ENCODE peak calls at places on chromosomes 1 and 21, in seven cellular contexts. V is IMR-90, G is heart right ventricle, F is fibroblast of lung, M is heart left ventricle, L is A549, D is ovary. R is an unnamed sample.

GRCh38 chr1:89791064-89791721 is 29.6 kb upstream of the LRRC8D start:
- DNase-seq in V (no peak), G (no peak), F (no peak), M (no peak), L (no peak), D (no peak), R (no peak)

GRCh38 chr1:93753766-93754763 is 72.4 kb upstream of the BCAR3 start:
- DNase-seq in V (peak), G (no peak), F (peak), M (no peak), L (peak), D (no peak), R (no peak)

GRCh38 chr1:24486296-24487065 is 16.2 kb upstream of the RCAN3 start:
- DNase-seq in V (no peak), G (no peak), F (no peak), M (no peak), L (no peak), D (no peak), R (no peak)

GRCh38 chr1:64986903-64987871 is 20.8 kb upstream of the JAK1 start:
- DNase-seq in V (peak), G (no peak), F (no peak), M (no peak), L (no peak), D (no peak), R (no peak)

GRCh38 chr1:211345719-211346118 is 19.1 kb downstream of the TRAF5 start:
- DNase-seq in V (peak), G (no peak), F (peak), M (no peak), L (no peak), D (no peak), R (no peak)

GRCh38 chr1:12528021-12528852 is 89.8 kb downstream of the DHRS3 start:
- DNase-seq in V (peak), G (no peak), F (peak), M (no peak), L (peak), D (peak), R (no peak)

GRCh38 chr1:50977575-50978143 is 7.6 kb downstream of the CDKN2C start:
- DNase-seq in V (peak), G (peak), F (peak), M (peak), L (no peak), D (peak), R (peak)

GRCh38 chr1:77632216-77632615 is 50.2 kb downstream of the ZZZ3 start:
- DNase-seq in V (no peak), G (no peak), F (no peak), M (no peak), L (no peak), D (no peak), R (no peak)

GRCh38 chr1:88998716-88999115 is 6.3 kb upstream of the KYAT3 start:
- DNase-seq in V (peak), G (peak), F (peak), M (no peak), L (peak), D (no peak), R (no peak)

GRCh38 chr1:36591278-36591677 is 108.6 kb upstream of the CSF3R start:
- DNase-seq in V (no peak), G (no peak), F (no peak), M (no peak), L (no peak), D (no peak), R (no peak)

GRCh38 chr21:46099476-46099875 is 1.6 kb downstream of the COL6A2 start:
- DNase-seq in V (peak), G (peak), F (no peak), M (peak), L (no peak), D (peak), R (no peak)

GRCh38 chr1:56977910-56978309 is 12.1 kb upstream of the C8B start:
- DNase-seq in V (no peak), G (no peak), F (no peak), M (no peak), L (no peak), D (no peak), R (no peak)

GRCh38 chr21:46471514-46471913 is 12.8 kb downstream of the DIP2A start:
- DNase-seq in V (no peak), G (no peak), F (no peak), M (no peak), L (no peak), D (no peak), R (no peak)

GRCh38 chr21:45427331-45428271 is 22.6 kb downstream of the COL18A1 start:
- DNase-seq in V (peak), G (no peak), F (peak), M (no peak), L (peak), D (peak), R (peak)

GRCh38 chr1:153567621-153568366 is 2.1 kb upstream of the S100A2 start:
- DNase-seq in V (peak), G (no peak), F (peak), M (no peak), L (peak), D (no peak), R (no peak)

GRCh38 chr1:153791856-153792253 is 16.6 kb downstream of the SLC27A3 start:
- DNase-seq in V (peak), G (no peak), F (peak), M (no peak), L (no peak), D (no peak), R (peak)

GRCh38 chr21:17602874-17603273 is 9.8 kb downstream of the BTG3 start:
- DNase-seq in V (peak), G (no peak), F (peak), M (no peak), L (no peak), D (no peak), R (no peak)

GRCh38 chr1:196732526-196732925 is 42.1 kb upstream of the CFHR3 start:
- DNase-seq in V (no peak), G (no peak), F (no peak), M (no peak), L (no peak), D (no peak), R (no peak)
- TF ChIP-seq CTCF in V (peak), G (no peak), F (no peak), M (no peak), L (no peak), D (no peak), R (no peak)

GRCh38 chr1:20663969-20664715 is 3.0 kb upstream of the DDOST start:
- DNase-seq in V (no peak), G (no peak), F (no peak), M (no peak), L (no peak), D (no peak), R (no peak)
- TF ChIP-seq CTCF in V (no peak), G (no peak), F (no peak), M (no peak), L (no peak), D (no peak), R (no peak)

DNA sequence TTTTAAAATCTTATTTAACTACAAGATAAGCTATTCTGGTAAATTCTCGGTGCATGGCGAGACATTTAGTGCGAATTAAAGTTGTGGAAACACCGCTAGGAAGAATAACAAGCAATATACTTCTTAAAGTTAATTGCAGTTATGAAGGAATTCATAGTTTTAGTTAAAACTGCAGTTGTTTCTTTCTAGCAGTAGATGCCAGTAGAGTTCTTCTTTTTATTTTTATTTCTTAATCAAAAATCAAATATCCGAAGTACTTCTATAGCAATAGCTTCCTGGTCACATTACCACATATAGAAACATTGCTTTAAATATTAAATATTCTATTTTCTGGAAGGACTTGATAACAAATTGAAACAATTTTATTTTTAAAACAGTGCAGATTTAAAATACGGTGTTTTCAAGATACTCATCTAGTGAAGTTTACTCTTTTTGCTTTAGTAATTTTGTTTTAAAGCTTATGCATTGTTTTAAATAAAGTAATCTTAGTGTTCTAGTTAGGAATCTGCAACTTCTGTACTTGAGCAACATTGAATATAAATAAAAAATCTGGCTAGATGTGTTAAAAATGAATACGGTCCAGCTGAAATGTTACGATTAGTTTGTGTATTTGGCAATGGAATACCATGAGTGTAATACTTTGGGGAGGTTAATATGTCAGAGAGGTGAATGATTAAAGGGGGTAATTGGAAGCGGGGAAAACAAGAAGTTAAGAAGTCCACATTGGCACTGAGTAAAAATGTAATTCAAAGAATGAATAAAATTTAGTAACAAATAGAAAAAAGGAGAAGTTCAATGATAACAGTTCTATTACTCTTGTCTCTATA is 2.7 kb upstream of the PRKACB start:
- DNase-seq in V (peak), G (no peak), F (no peak), M (no peak), L (no peak), D (no peak), R (no peak)
- TF ChIP-seq CTCF in V (peak), G (peak), F (no peak), M (peak), L (peak), D (peak), R (peak)

DNA sequence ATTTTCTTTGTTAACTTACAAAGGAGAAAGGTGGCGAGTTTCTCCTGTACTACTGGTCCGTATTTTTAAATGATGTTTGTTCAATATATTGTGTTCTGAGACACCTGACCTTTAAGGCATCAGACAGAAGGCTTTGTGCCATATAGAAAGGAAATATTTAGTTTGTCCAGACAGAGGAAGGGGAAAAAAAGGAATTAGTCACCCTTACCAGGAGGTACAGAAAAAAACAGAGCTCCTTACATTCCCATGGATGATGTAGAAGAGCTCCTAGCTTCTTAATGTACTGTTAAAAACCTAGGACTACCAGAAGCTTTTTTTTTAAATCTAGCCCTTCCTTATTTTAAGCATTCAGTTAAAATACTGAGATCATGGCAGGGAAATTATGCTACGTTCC is 12.4 kb upstream of the PODN start:
- DNase-seq in V (peak), G (no peak), F (peak), M (no peak), L (no peak), D (no peak), R (no peak)
- TF ChIP-seq CTCF in V (no peak), G (no peak), F (no peak), M (no peak), L (no peak), D (no peak), R (no peak)

DNA sequence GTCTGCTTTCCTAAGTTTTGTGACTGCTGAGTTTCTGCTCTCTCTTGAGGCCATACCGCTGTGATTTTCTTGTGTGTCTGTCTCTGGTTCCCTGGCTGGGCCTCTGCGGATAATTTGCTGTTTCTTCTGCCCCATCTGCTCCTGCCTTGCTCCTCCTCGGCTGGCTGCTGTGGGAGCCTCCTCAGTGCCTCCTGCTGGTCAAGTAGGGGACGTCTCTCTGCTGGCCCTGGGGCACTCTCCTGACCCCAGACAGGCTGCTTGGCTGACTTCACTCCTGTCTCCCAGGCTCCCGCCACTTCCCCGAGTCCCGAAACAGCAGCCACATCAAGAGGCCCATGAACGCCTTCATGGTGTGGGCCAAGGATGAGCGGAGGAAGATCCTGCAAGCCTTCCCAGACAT is 28.5 kb downstream of the ETNK2 start:
- DNase-seq in V (peak), G (no peak), F (no peak), M (no peak), L (no peak), D (no peak), R (no peak)
- TF ChIP-seq CTCF in V (peak), G (peak), F (peak), M (peak), L (peak), D (no peak), R (no peak)

DNA sequence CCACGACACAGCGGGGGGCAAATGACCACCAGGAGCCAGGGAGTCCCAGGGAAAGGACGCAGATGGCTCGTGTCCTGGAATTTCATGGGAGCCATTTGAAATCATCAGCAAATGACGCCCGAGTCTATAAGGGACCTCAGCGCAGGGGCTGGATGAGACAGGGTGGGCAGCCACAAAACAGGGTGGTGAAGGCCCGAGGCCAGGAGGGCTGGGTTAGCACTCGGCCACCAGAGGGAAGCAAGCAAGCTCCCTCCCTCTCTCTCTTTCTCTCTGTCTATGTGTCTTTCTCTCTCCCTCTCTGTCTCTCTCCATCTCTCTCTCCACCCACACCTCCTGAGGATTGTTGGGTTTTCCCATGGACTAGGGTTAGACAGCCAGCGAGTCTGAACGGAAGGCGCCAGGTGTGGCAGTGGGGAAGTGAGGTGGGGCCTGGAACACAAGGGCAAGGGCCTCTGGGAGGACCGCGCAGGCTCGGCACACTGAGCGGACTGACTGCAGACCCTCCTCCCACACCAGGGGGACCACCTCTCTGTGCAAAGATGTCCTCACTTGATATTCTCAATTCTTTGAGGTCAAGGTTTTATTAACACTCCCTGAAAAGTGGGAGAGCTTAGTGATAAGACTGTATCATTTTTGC is 73.8 kb upstream of the TMPRSS2 start:
- DNase-seq in V (no peak), G (no peak), F (no peak), M (no peak), L (no peak), D (no peak), R (no peak)
- TF ChIP-seq CTCF in V (no peak), G (no peak), F (no peak), M (no peak), L (no peak), D (no peak), R (no peak)

DNA sequence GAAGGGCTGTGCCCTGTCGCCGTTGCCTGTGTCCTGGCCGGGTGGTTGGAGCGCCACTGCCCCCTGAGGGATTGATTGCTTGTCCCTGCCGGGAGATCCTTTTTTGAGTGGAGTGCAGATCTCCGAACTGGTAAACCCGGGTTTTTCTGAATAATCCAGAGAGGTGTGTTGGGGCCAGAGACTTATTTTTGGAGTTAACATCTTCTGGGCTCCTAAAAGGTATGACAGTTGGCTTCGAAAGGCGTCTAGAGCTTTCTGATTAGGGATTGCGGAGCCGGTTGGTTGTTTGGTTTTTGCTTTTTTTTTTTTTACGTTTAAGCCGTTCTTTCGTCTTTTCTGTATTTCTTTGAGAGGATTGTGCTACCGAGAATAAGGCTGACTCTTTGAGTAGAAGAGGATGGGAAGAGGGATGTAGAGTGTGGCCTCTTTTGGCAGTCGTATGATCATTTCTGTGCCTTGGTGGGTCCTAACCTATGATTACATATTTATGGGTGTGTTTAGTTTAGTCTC is 756 bp downstream of the RLF start:
- DNase-seq in V (peak), G (no peak), F (no peak), M (no peak), L (no peak), D (no peak), R (peak)
- TF ChIP-seq CTCF in V (no peak), G (peak), F (no peak), M (no peak), L (no peak), D (no peak), R (peak)

GRCh38 chr1:15886613-15887167 is 39.2 kb downstream of the SPEN start:
- DNase-seq in V (no peak), G (no peak), F (no peak), M (no peak), L (no peak), D (no peak), R (no peak)
- TF ChIP-seq CTCF in V (no peak), G (no peak), F (no peak), M (no peak), L (no peak), D (no peak), R (no peak)

GRCh38 chr21:43827015-43827611 is 37.7 kb downstream of the RRP1 start:
- DNase-seq in V (peak), G (no peak), F (peak), M (no peak), L (no peak), D (no peak), R (peak)

GRCh38 chr21:43826623-43826974 is 37.2 kb downstream of the RRP1 start:
- DNase-seq in V (no peak), G (no peak), F (no peak), M (no peak), L (no peak), D (no peak), R (no peak)

GRCh38 chr21:43824883-43825609 is 35.7 kb downstream of the RRP1 start:
- DNase-seq in V (no peak), G (no peak), F (no peak), M (no peak), L (no peak), D (no peak), R (no peak)

GRCh38 chr21:43825610-43825935 is 36.2 kb downstream of the RRP1 start:
- DNase-seq in V (no peak), G (no peak), F (no peak), M (no peak), L (no peak), D (no peak), R (no peak)

DNA sequence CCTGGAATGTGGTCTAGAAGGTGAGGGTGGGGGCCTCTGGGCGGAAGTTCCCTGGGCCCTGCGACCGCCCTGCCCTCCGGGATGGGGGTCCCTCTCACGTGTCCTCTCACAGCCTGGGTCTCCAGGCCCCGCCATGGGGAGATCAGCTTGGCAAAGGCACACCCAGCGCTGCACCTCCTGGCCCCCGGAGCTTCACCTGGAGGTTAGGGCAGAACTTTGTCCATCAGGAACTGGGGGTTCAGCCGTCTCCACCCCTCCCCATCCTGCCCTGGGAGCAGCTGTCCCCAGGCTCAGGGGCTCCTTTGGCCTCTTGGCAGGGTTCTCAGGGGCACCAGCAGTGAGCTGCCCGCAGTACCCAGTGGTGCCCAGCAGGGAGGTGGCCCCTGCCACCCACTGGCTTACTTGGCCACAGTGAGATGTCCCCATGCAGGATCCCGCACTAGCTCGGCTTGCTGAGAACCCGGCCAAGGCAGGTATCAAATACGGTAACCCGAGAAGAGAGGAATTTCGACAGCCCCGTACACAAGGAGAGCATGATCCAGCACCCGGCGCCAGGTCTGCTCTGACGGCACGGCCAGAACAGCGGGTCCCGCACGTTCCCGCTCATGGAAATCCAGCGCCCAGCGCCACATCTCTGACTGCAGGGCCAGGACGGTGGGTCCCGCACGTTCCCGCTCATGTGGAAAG is 36.7 kb downstream of the RRP1 start:
- DNase-seq in V (no peak), G (no peak), F (peak), M (no peak), L (no peak), D (no peak), R (peak)
- TF ChIP-seq CTCF in V (no peak), G (no peak), F (peak), M (no peak), L (no peak), D (no peak), R (peak)